ENCODE peak calls at places on chromosome 2, in five cellular contexts. One of them, this sample, is unnamed.

GRCh38 chr2:221554769-221555510 is 17.2 kb downstream of the EPHA4 start:
- DNase-seq in iPS DF 6.9: no peak
- DNase-seq in MV-4-11: no peak
- DNase-seq in H4: no peak
- DNase-seq in NCI-H1092: no peak
- DNase-seq in this sample: no peak

GRCh38 chr2:102294802-102295489 is 16.4 kb upstream of the IL1RL1 start:
- DNase-seq in H4: no peak
- DNase-seq in MV-4-11: no peak
- DNase-seq in NCI-H1092: no peak
- DNase-seq in iPS DF 6.9: no peak
- DNase-seq in this sample: no peak

GRCh38 chr2:238380785-238381184 is 45.9 kb upstream of the ASB1 start:
- DNase-seq in NCI-H1092: no peak
- DNase-seq in MV-4-11: peak
- DNase-seq in H4: no peak
- DNase-seq in iPS DF 6.9: no peak
- DNase-seq in this sample: no peak

GRCh38 chr2:233331536-233331935 is 22.8 kb upstream of the DGKD start:
- DNase-seq in MV-4-11: peak
- DNase-seq in H4: no peak
- DNase-seq in NCI-H1092: no peak
- DNase-seq in iPS DF 6.9: no peak
- DNase-seq in this sample: no peak

GRCh38 chr2:225192869-225193268 is 150.6 kb upstream of the DOCK10 start:
- DNase-seq in H4: no peak
- DNase-seq in NCI-H1092: no peak
- DNase-seq in MV-4-11: no peak
- DNase-seq in iPS DF 6.9: no peak
- DNase-seq in this sample: no peak

GRCh38 chr2:202023198-202023903 is 10.3 kb upstream of the FZD7 start:
- DNase-seq in NCI-H1092: peak
- DNase-seq in H4: no peak
- DNase-seq in iPS DF 6.9: no peak
- DNase-seq in MV-4-11: no peak
- DNase-seq in this sample: no peak

GRCh38 chr2:43158259-43158880 is 68.0 kb downstream of the ZFP36L2 start:
- DNase-seq in H4: peak
- DNase-seq in iPS DF 6.9: no peak
- DNase-seq in NCI-H1092: no peak
- DNase-seq in MV-4-11: peak
- DNase-seq in this sample: no peak

GRCh38 chr2:213281156-213281555 is 3.1 kb upstream of the SPAG16 start:
- DNase-seq in H4: no peak
- DNase-seq in iPS DF 6.9: no peak
- DNase-seq in MV-4-11: no peak
- DNase-seq in NCI-H1092: no peak
- DNase-seq in this sample: no peak

GRCh38 chr2:241741016-241741415 is 6.6 kb downstream of the D2HGDH start:
- DNase-seq in MV-4-11: peak
- DNase-seq in iPS DF 6.9: no peak
- DNase-seq in NCI-H1092: no peak
- DNase-seq in H4: peak
- DNase-seq in this sample: no peak

GRCh38 chr2:128638741-128639477 is 320.2 kb upstream of the HS6ST1 start:
- DNase-seq in MV-4-11: no peak
- DNase-seq in NCI-H1092: no peak
- DNase-seq in iPS DF 6.9: peak
- DNase-seq in H4: peak
- DNase-seq in this sample: peak

GRCh38 chr2:6358542-6358941 is 507.2 kb downstream of the CMPK2 start:
- DNase-seq in H4: no peak
- DNase-seq in iPS DF 6.9: no peak
- DNase-seq in NCI-H1092: no peak
- DNase-seq in MV-4-11: no peak
- DNase-seq in this sample: no peak

GRCh38 chr2:161068670-161069069 is 91.6 kb upstream of the TANK start:
- DNase-seq in MV-4-11: no peak
- DNase-seq in H4: no peak
- DNase-seq in NCI-H1092: no peak
- DNase-seq in iPS DF 6.9: no peak
- DNase-seq in this sample: no peak

GRCh38 chr2:95305341-95306058 is 8.4 kb downstream of the KCNIP3 start:
- DNase-seq in NCI-H1092: no peak
- DNase-seq in H4: peak
- DNase-seq in iPS DF 6.9: no peak
- DNase-seq in MV-4-11: no peak
- DNase-seq in this sample: no peak

GRCh38 chr2:55519908-55520885 is 679 bp downstream of the CFAP36 start:
- DNase-seq in MV-4-11: peak
- DNase-seq in H4: peak
- DNase-seq in NCI-H1092: no peak
- DNase-seq in iPS DF 6.9: no peak
- DNase-seq in this sample: no peak

GRCh38 chr2:216319771-216320170 is 52.5 kb downstream of the MARCHF4 start:
- DNase-seq in MV-4-11: no peak
- DNase-seq in NCI-H1092: no peak
- DNase-seq in iPS DF 6.9: no peak
- DNase-seq in H4: no peak
- DNase-seq in this sample: no peak

This sample was measured in DMS 273 treated with DMSO at 0.1 percent for 48 hours.